ENCODE peak calls at places on chromosomes 12 and 14, in nine cellular contexts. R, I, Z, Y, Q, W, F, U and X are unnamed samples. For H3K36me3 and H3K4me1, the result is how much of the 10 kb centered on the place peaks cover.

GRCh38 chr14:29895591-29896043 is 32.0 kb downstream of the PRKD1 start:
- DNase-seq in R (no peak), I (no peak), Z (no peak), Y (no peak), Q (no peak), W (no peak), F (no peak), U (no peak), X (no peak)

GRCh38 chr14:60656755-60657608 is 7.7 kb upstream of the SIX1 start:
- DNase-seq in R (peak), I (peak), Z (peak), Y (peak), Q (no peak), W (peak), F (peak), U (peak), X (no peak)

GRCh38 chr14:44030963-44031362 is 476.1 kb downstream of the FSCB start:
- DNase-seq in R (no peak), I (no peak), Z (no peak), Y (no peak), Q (no peak), W (no peak), F (no peak), U (no peak), X (no peak)

GRCh38 chr14:56422703-56423213 is 156.8 kb upstream of the TMEM260 start:
- DNase-seq in R (peak), I (peak), Z (peak), Y (peak), Q (peak), W (no peak), F (no peak), U (no peak), X (no peak)

GRCh38 chr12:93946542-93947150 is 201.7 kb upstream of the PLXNC1 start:
- DNase-seq in R (no peak), I (no peak), Z (no peak), Y (no peak), Q (no peak), W (no peak), F (no peak), U (no peak), X (no peak)

GRCh38 chr12:12439636-12440035 is 82.8 kb downstream of the BORCS5 start:
- DNase-seq in R (no peak), I (no peak), Z (peak), Y (peak), Q (peak), W (no peak), F (no peak), U (no peak), X (no peak)

GRCh38 chr14:99596071-99596627 is 7.9 kb downstream of the CCDC85C start:
- DNase-seq in R (peak), I (peak), Z (peak), Y (peak), Q (no peak), W (no peak), F (no peak), U (no peak), X (no peak)

GRCh38 chr12:76348079-76348901 is at the start of gene BBS10:
- DNase-seq in R (peak), I (peak), Z (peak), Y (peak), Q (peak), W (peak), F (peak), U (peak), X (peak)

GRCh38 chr12:24778486-24779304 is 170.2 kb downstream of the BCAT1 start:
- DNase-seq in R (no peak), I (no peak), Z (no peak), Y (no peak), Q (no peak), W (no peak), F (no peak), U (no peak), X (no peak)

GRCh38 chr14:98956181-98956580 is 315.8 kb downstream of the BCL11B start:
- DNase-seq in R (no peak), I (no peak), Z (no peak), Y (no peak), Q (no peak), W (no peak), F (no peak), U (no peak), X (peak)

GRCh38 chr14:74978416-74978947 is 23.1 kb upstream of the PGF start:
- DNase-seq in R (no peak), I (peak), Z (no peak), Y (no peak), Q (no peak), W (no peak), F (peak), U (no peak), X (no peak)

GRCh38 chr12:131894313-131894860 is at the start of gene ULK1:
- DNase-seq in R (peak), I (peak), Z (peak), Y (peak), Q (peak), W (peak), F (peak), U (peak), X (peak)

GRCh38 chr12:85733984-85734383 is 102.2 kb downstream of the RASSF9 start:
- DNase-seq in R (no peak), I (no peak), Z (no peak), Y (no peak), Q (no peak), W (no peak), F (no peak), U (no peak), X (no peak)

DNA sequence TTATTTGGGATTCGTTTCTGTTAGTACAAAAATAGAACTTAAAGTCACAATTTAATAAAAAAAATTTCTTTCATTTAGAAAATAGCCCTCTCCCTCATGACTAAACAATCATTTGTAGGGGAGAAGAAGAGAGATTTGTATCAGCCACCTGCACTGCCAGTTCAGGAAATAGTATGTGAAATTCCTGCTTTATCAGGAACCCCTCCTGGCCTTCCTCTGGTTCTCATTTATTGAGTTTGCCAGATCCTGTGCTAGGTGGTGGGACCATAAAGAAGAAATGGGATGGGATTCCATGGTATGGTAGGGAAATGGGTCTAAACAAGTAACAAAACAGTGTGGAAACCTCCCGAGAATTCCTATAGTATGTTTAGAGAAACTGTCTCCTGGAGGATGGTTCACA is 30.0 kb downstream of the RASSF8 start:
- DNase-seq in R (no peak), I (no peak), Z (no peak), Y (no peak), Q (no peak), W (no peak), F (no peak), U (no peak), X (no peak)
- H3K36me3 ChIP-seq in R (under half), I (under half), Z (under half), Y (under half), Q (under half), W (under half), F (under half), U (under half), X (under half)

DNA sequence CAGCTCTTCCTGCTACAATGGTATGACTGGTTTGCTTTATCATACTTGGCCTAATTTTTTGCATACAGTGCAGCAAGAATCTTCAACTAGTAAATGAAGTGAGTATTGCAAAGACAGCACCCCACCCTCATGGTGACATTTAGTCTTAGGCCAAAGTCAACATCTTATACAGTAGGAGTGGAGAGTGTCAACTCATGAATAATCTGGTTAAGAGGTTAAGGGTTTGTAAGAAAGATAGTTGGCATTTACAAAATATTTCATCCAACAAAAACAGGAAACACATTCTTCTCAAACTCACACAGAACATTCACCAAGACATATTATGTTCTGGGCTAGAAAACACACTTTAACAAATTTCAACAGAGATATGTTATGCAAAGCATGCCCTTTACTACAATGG is 2.2 kb upstream of the OAS1 start:
- DNase-seq in R (no peak), I (no peak), Z (no peak), Y (no peak), Q (no peak), W (no peak), F (no peak), U (no peak), X (no peak)
- H3K4me1 ChIP-seq in R (under half), I (under half), Z (under half), Y (under half), Q (under half), W (under half), F (half or more), U (half or more), X (under half)

GRCh38 chr12:57456145-57456700 is 1.1 kb downstream of the INHBE start:
- DNase-seq in R (no peak), I (peak), Z (no peak), Y (no peak), Q (no peak), W (no peak), F (no peak), U (no peak), X (no peak)

GRCh38 chr12:57455374-57456144 is 452 bp downstream of the INHBE start:
- DNase-seq in R (no peak), I (no peak), Z (no peak), Y (no peak), Q (no peak), W (peak), F (no peak), U (no peak), X (no peak)

GRCh38 chr12:57452937-57453509 is 2.1 kb upstream of the INHBE start:
- DNase-seq in R (peak), I (peak), Z (peak), Y (peak), Q (peak), W (peak), F (peak), U (peak), X (no peak)

GRCh38 chr12:57454213-57454565 is 918 bp upstream of the INHBE start:
- DNase-seq in R (no peak), I (no peak), Z (no peak), Y (no peak), Q (no peak), W (no peak), F (no peak), U (no peak), X (no peak)

DNA sequence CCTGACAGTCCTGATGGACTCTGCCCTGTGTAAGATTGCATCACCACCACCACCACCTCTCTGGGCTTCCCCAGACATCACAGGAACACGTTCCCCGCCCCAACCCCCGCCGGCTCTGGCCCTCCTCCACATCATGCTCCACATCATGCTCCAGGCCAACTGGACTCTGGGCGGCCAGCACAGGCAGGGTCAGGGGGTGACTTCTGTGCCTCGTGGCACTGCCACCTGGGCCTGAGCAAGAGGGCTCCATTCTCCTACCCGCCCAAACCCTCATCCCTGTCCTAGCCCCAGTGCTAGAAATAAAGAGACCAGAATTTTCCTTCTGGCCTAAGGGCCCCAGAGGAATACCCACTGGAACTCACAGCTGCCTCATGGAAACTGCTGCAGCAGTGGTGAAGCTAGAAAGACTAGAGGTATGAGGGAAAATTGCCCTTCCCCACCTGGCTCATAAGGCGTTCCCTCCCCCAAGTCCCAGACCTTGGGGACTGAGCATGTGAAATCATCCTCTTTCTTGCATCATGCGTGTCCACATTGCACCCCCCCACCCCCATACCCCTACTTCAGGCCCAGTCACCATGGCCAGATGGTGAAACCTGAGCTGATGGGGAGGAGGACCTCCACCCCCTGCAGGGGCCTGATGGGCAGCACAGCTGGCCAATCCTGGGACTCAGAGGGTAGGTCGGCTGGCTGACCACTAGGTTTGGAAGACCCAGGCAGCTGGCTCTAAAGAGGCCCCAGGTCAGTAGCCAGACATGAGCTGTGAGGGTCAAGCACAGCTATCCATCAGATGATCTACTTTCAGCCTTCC is at the start of gene INHBE:
- DNase-seq in R (no peak), I (no peak), Z (no peak), Y (no peak), Q (no peak), W (peak), F (no peak), U (no peak), X (no peak)
- TF ChIP-seq POLR2A in R (no peak), I (no peak), Z (no peak), Y (no peak), Q (no peak), W (no peak), F (no peak), U (no peak), X (no peak)

DNA sequence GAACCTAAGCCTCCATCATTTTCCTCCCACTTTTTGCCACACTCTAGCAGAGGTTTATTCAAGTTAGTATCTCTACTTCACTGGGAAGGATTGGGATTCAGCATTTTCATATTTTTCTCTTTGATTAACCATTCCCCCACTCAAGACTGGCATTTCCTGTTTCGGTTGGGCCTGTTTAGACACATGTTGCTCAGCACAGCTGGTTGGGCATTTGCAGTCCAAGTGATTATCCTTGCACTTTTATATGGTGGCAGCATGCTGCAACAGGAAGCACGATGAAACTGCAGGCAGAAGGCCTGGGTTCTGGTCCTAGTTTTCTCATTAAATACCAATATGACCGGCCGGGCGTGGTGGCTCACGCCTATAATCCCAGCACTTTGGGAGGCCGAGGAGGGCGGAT is 182.9 kb upstream of the GRIN2B start:
- DNase-seq in R (no peak), I (no peak), Z (no peak), Y (no peak), Q (no peak), W (no peak), F (no peak), U (no peak), X (no peak)
- H3K36me3 ChIP-seq in R (under half), I (under half), Z (under half), Y (under half), Q (under half), W (under half), F (under half), U (under half), X (under half)

DNA sequence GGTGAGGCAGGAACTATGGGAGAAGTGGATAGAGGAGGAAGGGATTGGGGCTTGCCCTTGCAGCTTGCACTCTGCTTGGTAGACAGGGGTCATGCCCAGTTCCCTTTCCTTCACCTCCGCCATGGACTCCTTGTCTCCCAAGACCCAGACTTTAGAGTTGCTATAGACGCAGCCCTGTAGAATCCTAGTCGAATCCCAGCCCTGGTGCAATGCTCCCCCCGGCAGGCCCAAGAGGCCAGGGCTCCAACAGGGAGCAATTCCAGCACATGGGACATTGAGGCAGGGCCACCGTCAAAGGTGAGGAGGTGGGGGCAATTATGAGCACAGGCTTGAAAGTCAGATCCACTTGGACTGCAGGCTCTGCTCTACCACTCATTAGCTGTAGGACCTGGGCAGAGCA is 29.5 kb upstream of the BCDIN3D start:
- DNase-seq in R (no peak), I (no peak), Z (no peak), Y (no peak), Q (no peak), W (peak), F (no peak), U (no peak), X (no peak)
- H3K4me1 ChIP-seq in R (under half), I (under half), Z (under half), Y (under half), Q (under half), W (under half), F (under half), U (under half), X (under half)

GRCh38 chr14:89351364-89351957 is 65.6 kb downstream of the FOXN3 start:
- DNase-seq in R (peak), I (no peak), Z (peak), Y (no peak), Q (no peak), W (no peak), F (no peak), U (no peak), X (peak)
- TF ChIP-seq POLR2A in R (no peak), I (no peak), Z (no peak), Y (no peak), Q (no peak), W (no peak), F (no peak), U (no peak), X (no peak)

GRCh38 chr14:49792618-49793017 is 24.7 kb downstream of the KLHDC2 start:
- DNase-seq in R (no peak), I (no peak), Z (no peak), Y (no peak), Q (no peak), W (no peak), F (no peak), U (no peak), X (no peak)
- H3K36me3 ChIP-seq in R (under half), I (under half), Z (under half), Y (under half), Q (under half), W (half or more), F (half or more), U (under half), X (half or more)

GRCh38 chr14:94586635-94587034 is 5.4 kb downstream of the SERPINA5 start:
- DNase-seq in R (no peak), I (no peak), Z (no peak), Y (no peak), Q (no peak), W (no peak), F (no peak), U (no peak), X (no peak)
- H3K4me1 ChIP-seq in R (under half), I (half or more), Z (half or more), Y (under half), Q (under half), W (under half), F (under half), U (under half), X (under half)

GRCh38 chr12:9106610-9107541 is 8.8 kb downstream of the A2M start:
- DNase-seq in R (no peak), I (no peak), Z (no peak), Y (no peak), Q (no peak), W (no peak), F (no peak), U (no peak), X (no peak)
- TF ChIP-seq POLR2A in R (no peak), I (no peak), Z (no peak), Y (no peak), Q (no peak), W (no peak), F (no peak), U (no peak), X (no peak)

DNA sequence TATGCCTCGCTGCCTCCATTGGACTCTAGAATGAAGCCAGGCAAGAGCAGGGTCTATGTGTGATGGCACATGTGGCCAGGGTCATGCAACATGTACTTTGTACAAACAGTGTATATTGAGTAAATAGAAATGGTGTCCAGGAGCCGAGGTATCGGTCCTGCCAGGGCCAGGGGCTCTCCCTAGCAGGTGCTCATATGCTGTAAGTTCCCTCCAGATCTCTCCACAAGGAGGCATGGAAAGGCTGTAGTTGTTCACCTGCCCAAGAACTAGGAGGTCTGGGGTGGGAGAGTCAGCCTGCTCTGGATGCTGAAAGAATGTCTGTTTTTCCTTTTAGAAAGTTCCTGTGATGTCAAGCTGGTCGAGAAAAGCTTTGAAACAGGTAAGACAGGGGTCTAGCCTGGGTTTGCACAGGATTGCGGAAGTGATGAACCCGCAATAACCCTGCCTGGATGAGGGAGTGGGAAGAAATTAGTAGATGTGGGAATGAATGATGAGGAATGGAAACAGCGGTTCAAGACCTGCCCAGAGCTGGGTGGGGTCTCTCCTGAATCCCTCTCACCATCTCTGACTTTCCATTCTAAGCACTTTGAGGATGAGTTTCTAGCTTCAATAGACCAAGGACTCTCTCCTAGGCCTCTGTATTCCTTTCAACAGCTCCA is 39.6 kb downstream of the DAD1 start:
- DNase-seq in R (no peak), I (no peak), Z (no peak), Y (no peak), Q (no peak), W (no peak), F (no peak), U (no peak), X (no peak)
- H3K36me3 ChIP-seq in R (under half), I (under half), Z (under half), Y (under half), Q (under half), W (under half), F (under half), U (under half), X (under half)